ENCODE peak calls at places on chromosome 10, in nine cellular contexts. Q is fibroblast of mammary gland, H is sigmoid colon, E is transverse colon, Z is PC-9, X is IMR-90, G is Peyer's patch, V is A549, P is kidney epithelial cell. J is an unnamed sample.

GRCh38 chr10:7948601-7949000 is 105.9 kb upstream of the GATA3 start:
- DNase-seq in Q (peak; percentile 34), H (no peak), E (no peak), Z (no peak), X (peak; percentile 79), G (no peak), V (no peak), P (no peak), J (no peak)

GRCh38 chr10:59865101-59865500 is 41.3 kb downstream of the CCDC6 start:
- DNase-seq in Q (peak; percentile 43), H (no peak), E (peak; percentile 69), Z (peak; percentile 79), X (peak; percentile 18), G (no peak), V (peak; percentile 23), P (peak; percentile 23), J (peak; percentile 65)

GRCh38 chr10:70465832-70466231 is 12.7 kb upstream of the PALD1 start:
- DNase-seq in Q (no peak), H (no peak), E (no peak), Z (no peak), X (no peak), G (no peak), V (no peak), P (no peak), J (no peak)

GRCh38 chr10:29471483-29471859 is 163.3 kb downstream of the SVIL start:
- DNase-seq in Q (peak; percentile 89), H (no peak), E (no peak), Z (no peak), X (peak; percentile 90), G (no peak), V (no peak), P (peak; percentile 51), J (peak; percentile 91)

GRCh38 chr10:26367771-26368170 is 70.4 kb upstream of the APBB1IP start:
- DNase-seq in Q (peak; percentile 43), H (no peak), E (no peak), Z (peak; percentile 7), X (no peak), G (no peak), V (peak; percentile 63), P (peak; percentile 31), J (peak; percentile 1)

GRCh38 chr10:125158528-125159485 is 1.6 kb downstream of the CTBP2 start:
- DNase-seq in Q (peak; percentile 32), H (peak; percentile 71), E (peak; percentile 61), Z (peak; percentile 35), X (peak; percentile 54), G (peak; percentile 79), V (peak; percentile 42), P (no peak), J (peak; percentile 39)

GRCh38 chr10:110408203-110408871 is 89.4 kb upstream of the DUSP5 start:
- DNase-seq in Q (peak; percentile 66), H (no peak), E (no peak), Z (peak; percentile 81), X (no peak), G (no peak), V (peak; percentile 77), P (no peak), J (peak; percentile 35)

GRCh38 chr10:70600512-70601395 is 1.8 kb downstream of the PRF1 start:
- DNase-seq in Q (no peak), H (no peak), E (no peak), Z (no peak), X (no peak), G (no peak), V (no peak), P (no peak), J (no peak)

GRCh38 chr10:119254355-119254754 is 47.0 kb downstream of the GRK5 start:
- DNase-seq in Q (no peak), H (no peak), E (no peak), Z (peak; percentile 6), X (no peak), G (no peak), V (no peak), P (no peak), J (no peak)

GRCh38 chr10:104291439-104291951 is 22.5 kb downstream of the GSTO2 start:
- DNase-seq in Q (peak; percentile 82), H (peak; percentile 95), E (peak; percentile 91), Z (peak; percentile 71), X (peak; percentile 84), G (peak; percentile 90), V (peak; percentile 88), P (peak; percentile 52), J (peak; percentile 93)

GRCh38 chr10:68902382-68902781 is 1.3 kb downstream of the DDX50 start:
- DNase-seq in Q (no peak), H (no peak), E (no peak), Z (no peak), X (no peak), G (no peak), V (no peak), P (no peak), J (no peak)

GRCh38 chr10:5492322-5492855 is 7.0 kb downstream of the CALML5 start:
- DNase-seq in Q (no peak), H (peak; percentile 58), E (no peak), Z (no peak), X (no peak), G (peak; percentile 24), V (no peak), P (no peak), J (no peak)

GRCh38 chr10:14673189-14673947 is 101.3 kb downstream of the FAM107B start:
- DNase-seq in Q (peak; percentile 40), H (no peak), E (no peak), Z (no peak), X (peak; percentile 23), G (no peak), V (no peak), P (no peak), J (no peak)

GRCh38 chr10:90195288-90195840 is 494.0 kb downstream of the KIF20B start:
- DNase-seq in Q (no peak), H (no peak), E (no peak), Z (no peak), X (no peak), G (no peak), V (no peak), P (no peak), J (no peak)

GRCh38 chr10:48579251-48579960 is 25.5 kb downstream of the ARHGAP22 start:
- DNase-seq in Q (peak; percentile 43), H (no peak), E (no peak), Z (no peak), X (peak; percentile 72), G (no peak), V (no peak), P (no peak), J (peak; percentile 59)

GRCh38 chr10:105241254-105241653 is 600.2 kb downstream of the SORCS3 start:
- DNase-seq in Q (no peak), H (no peak), E (no peak), Z (no peak), X (no peak), G (no peak), V (no peak), P (no peak), J (no peak)

GRCh38 chr10:77392851-77393250 is 244.8 kb downstream of the KCNMA1 start:
- DNase-seq in Q (peak; percentile 98), H (no peak), E (no peak), Z (peak; percentile 81), X (peak; percentile 98), G (no peak), V (peak; percentile 80), P (peak; percentile 80), J (peak; percentile 71)

GRCh38 chr10:24904830-24905229 is 47.6 kb downstream of the PRTFDC1 start:
- DNase-seq in Q (no peak), H (no peak), E (peak; percentile 37), Z (no peak), X (no peak), G (peak; percentile 64), V (no peak), P (no peak), J (no peak)

GRCh38 chr10:85791846-85792532 is 574.6 kb downstream of the GRID1 start:
- DNase-seq in Q (peak; percentile 14), H (no peak), E (no peak), Z (no peak), X (no peak), G (no peak), V (peak; percentile 16), P (no peak), J (peak; percentile 8)

GRCh38 chr10:128220011-128220410 is 93.8 kb upstream of the MKI67 start:
- DNase-seq in Q (no peak), H (no peak), E (peak; percentile 65), Z (no peak), X (no peak), G (no peak), V (peak; percentile 58), P (no peak), J (no peak)

GRCh38 chr10:101229275-101230184 is at the start of gene LBX1:
- DNase-seq in Q (no peak), H (no peak), E (no peak), Z (no peak), X (no peak), G (no peak), V (no peak), P (no peak), J (no peak)
- H3K4me3 ChIP-seq in Q (no peak within 1 kb of the TSS), H (no peak within 1 kb of the TSS), E (no peak within 1 kb of the TSS), Z (no peak within 1 kb of the TSS), X (no peak within 1 kb of the TSS), G (peak within 1 kb of the TSS; percentile 15), V (peak within 1 kb of the TSS; percentile 52), P (no peak within 1 kb of the TSS), J (no peak within 1 kb of the TSS)

GRCh38 chr10:131452926-131453771 is 141.6 kb upstream of the TCERG1L start:
- DNase-seq in Q (no peak), H (no peak), E (no peak), Z (no peak), X (no peak), G (no peak), V (no peak), P (no peak), J (no peak)
- H3K4me3 ChIP-seq in Q (no peak overlapping the region), H (no peak overlapping the region), E (no peak overlapping the region), Z (no peak overlapping the region), X (no peak overlapping the region), G (no peak overlapping the region), V (no peak overlapping the region), P (no peak overlapping the region), J (no peak overlapping the region)

DNA sequence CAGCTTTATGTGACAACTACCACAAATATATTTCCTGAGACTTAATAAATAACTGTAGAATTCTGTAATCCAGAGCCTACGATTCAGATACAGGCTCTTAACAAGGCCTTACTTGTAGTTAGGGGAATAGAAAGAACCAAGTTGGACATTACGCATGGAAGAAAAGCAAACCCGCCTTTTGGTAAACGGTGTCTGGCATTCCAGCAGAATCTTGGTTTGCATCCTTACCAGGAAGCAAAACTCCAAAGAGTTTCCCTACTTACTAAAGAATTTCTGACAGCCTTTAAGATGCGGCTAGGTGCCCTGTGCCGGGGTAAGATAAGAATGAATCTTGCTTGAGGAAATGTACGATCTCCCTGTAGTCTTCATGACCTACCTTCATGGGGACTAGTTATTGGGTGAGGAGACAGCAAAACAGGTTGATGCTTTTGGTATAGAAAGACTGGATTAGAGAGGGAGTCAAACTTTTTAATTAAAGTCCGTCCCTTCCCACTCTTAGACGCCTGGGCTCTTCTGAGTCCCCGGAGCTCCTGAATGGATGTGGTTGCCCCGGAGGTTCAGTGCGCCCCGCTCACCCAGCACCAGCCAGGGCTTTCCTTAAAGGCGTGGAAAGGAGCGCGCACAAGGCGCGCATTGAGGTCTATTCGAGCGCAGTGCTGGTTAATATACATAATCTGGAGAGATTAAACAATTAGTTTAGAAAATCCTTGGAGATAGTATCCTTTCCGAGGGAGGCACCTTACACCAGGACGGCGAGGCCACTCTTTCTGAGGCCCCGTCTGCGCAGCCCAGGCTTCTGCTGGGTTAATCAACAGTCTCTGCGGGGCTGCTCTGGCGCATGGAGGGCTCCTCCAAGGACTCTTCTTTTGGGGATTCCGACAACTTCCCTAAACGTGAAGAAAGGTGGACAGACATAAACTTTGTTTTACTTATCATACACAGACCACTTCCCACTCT is 11.5 kb downstream of the PTF1A start:
- DNase-seq in Q (no peak), H (no peak), E (no peak), Z (no peak), X (no peak), G (no peak), V (no peak), P (no peak), J (no peak)
- H3K4me3 ChIP-seq in Q (no peak overlapping the region), H (no peak overlapping the region), E (no peak overlapping the region), Z (no peak overlapping the region), X (no peak overlapping the region), G (no peak overlapping the region), V (no peak overlapping the region), P (no peak overlapping the region), J (no peak overlapping the region)

GRCh38 chr10:114767589-114768393 is 53.8 kb upstream of the FHIP2A start:
- DNase-seq in Q (no peak), H (no peak), E (peak; percentile 65), Z (no peak), X (peak; percentile 28), G (peak; percentile 80), V (no peak), P (no peak), J (no peak)
- H3K4me3 ChIP-seq in Q (peak overlapping the region; percentile 22), H (peak overlapping the region; percentile 42), E (peak overlapping the region; percentile 88), Z (peak overlapping the region; percentile 71), X (peak overlapping the region; percentile 75), G (peak overlapping the region; percentile 54), V (peak overlapping the region; percentile 96), P (peak overlapping the region; percentile 72), J (peak overlapping the region; percentile 50)